ENCODE peak calls at places on chromosomes 4 and X, in four cellular contexts. P, H, U and I are unnamed samples.

GRCh38 chrX:135295238-135295943 is 13.9 kb upstream of the ETDC start:
- DNase-seq in P (no peak), U (no peak), H (peak), I (no peak)

GRCh38 chr4:7646384-7647061 is 211.8 kb upstream of the PSAPL1 start:
- DNase-seq in U (no peak), P (no peak), H (no peak), I (no peak)

GRCh38 chrX:144586756-144587155 is 660.5 kb upstream of the SPANXN1 start:
- DNase-seq in H (peak), P (no peak), U (no peak), I (no peak)

GRCh38 chr4:159003420-159004253 is 99.2 kb upstream of the RAPGEF2 start:
- DNase-seq in P (peak), U (no peak), H (no peak), I (peak)

GRCh38 chrX:140503714-140504351 is 1.0 kb downstream of the SOX3 start:
- DNase-seq in U (no peak), H (peak), P (no peak), I (no peak)

GRCh38 chr4:53905935-53906377 is 158.4 kb downstream of the CHIC2 start:
- DNase-seq in P (no peak), U (no peak), H (peak), I (peak)

GRCh38 chr4:111847256-111848108 is 297.8 kb upstream of the FAM241A start:
- DNase-seq in H (no peak), U (no peak), P (no peak), I (no peak)

GRCh38 chr4:99408346-99408745 is 26.8 kb downstream of the ADH7 start:
- DNase-seq in P (no peak), H (peak), U (no peak), I (no peak)

GRCh38 chr4:101787917-101788316 is 2.6 kb upstream of the BANK1 start:
- DNase-seq in U (no peak), H (no peak), P (no peak), I (no peak)

GRCh38 chr4:7822858-7823257 is 116.8 kb downstream of the AFAP1 start:
- DNase-seq in H (no peak), P (no peak), U (no peak), I (no peak)

GRCh38 chrX:47216393-47216925 is 2.0 kb upstream of the CDK16 start:
- DNase-seq in P (no peak), H (no peak), U (no peak), I (no peak)

GRCh38 chr4:73883306-73883705 is 14.1 kb downstream of the CXCL1 start:
- DNase-seq in P (no peak), U (no peak), H (peak), I (no peak)

GRCh38 chr4:151799417-151800030 is 38.7 kb upstream of the GATB start:
- DNase-seq in P (no peak), H (no peak), U (no peak), I (no peak)

GRCh38 chr4:24924309-24924781 is 11.5 kb upstream of the CCDC149 start:
- DNase-seq in U (no peak), H (peak), P (no peak), I (no peak)

GRCh38 chr4:13984996-13985780 is 357.7 kb upstream of the BOD1L1 start:
- DNase-seq in U (no peak), H (peak), P (no peak), I (no peak)

GRCh38 chr4:3530051-3530450 is 2.2 kb downstream of the LRPAP1 start:
- DNase-seq in H (no peak), P (no peak), U (no peak), I (no peak)

GRCh38 chr4:121073672-121074386 is 1.5 kb upstream of the NDNF start:
- DNase-seq in U (no peak), H (no peak), P (no peak), I (no peak)

GRCh38 chr4:181835348-181835747 is 407.9 kb upstream of the TENM3 start:
- DNase-seq in P (no peak), H (no peak), U (no peak), I (no peak)

GRCh38 chr4:41360911-41361830 is 104.4 kb downstream of the UCHL1 start:
- DNase-seq in H (no peak), P (peak), U (no peak), I (no peak)

GRCh38 chr4:78002260-78002659 is 54.9 kb upstream of the FRAS1 start:
- DNase-seq in U (no peak), P (no peak), H (no peak), I (no peak)

GRCh38 chr4:185830263-185830994 is 18.4 kb upstream of the SORBS2 start:
- DNase-seq in P (no peak), U (no peak), H (no peak), I (no peak)

GRCh38 chr4:170005472-170005871 is 20.7 kb downstream of the MFAP3L start:
- DNase-seq in H (no peak), P (peak), U (no peak), I (no peak)

GRCh38 chr4:37748546-37748945 is 62.4 kb upstream of the RELL1 start:
- DNase-seq in P (peak), H (no peak), U (no peak), I (no peak)

GRCh38 chrX:103012945-103013344 is 51.0 kb downstream of the BEX1 start:
- DNase-seq in U (no peak), P (no peak), H (no peak), I (no peak)

GRCh38 chrX:69136546-69137331 is 28.5 kb downstream of the PJA1 start:
- DNase-seq in U (no peak), H (peak), P (no peak), I (no peak)

GRCh38 chrX:65677954-65678469 is 10.6 kb downstream of the MSN start:
- DNase-seq in P (no peak), H (peak), U (peak), I (no peak)

GRCh38 chrX:3522016-3522690 is 175.7 kb upstream of the MXRA5 start:
- DNase-seq in P (no peak), H (peak), U (no peak), I (no peak)

GRCh38 chr4:112007361-112007760 is 137.9 kb upstream of the FAM241A start:
- DNase-seq in P (no peak), H (no peak), U (no peak), I (no peak)

GRCh38 chr4:67207941-67208441 is 337.3 kb downstream of the CENPC start:
- DNase-seq in U (no peak), H (no peak), P (no peak), I (no peak)

GRCh38 chr4:98720871-98721480 is 62.6 kb upstream of the TSPAN5 start:
- DNase-seq in P (no peak), U (no peak), H (no peak), I (no peak)

GRCh38 chrX:132592880-132593279 is 104.0 kb upstream of the MBNL3 start:
- DNase-seq in H (peak), U (no peak), P (peak), I (no peak)

GRCh38 chr4:145694929-145695328 is 15.0 kb downstream of the C4orf51 start:
- DNase-seq in U (no peak), H (no peak), P (no peak), I (peak)

GRCh38 chr4:8365353-8365752 is 75.2 kb downstream of the ACOX3 start:
- DNase-seq in H (no peak), P (no peak), U (no peak), I (no peak)

GRCh38 chrX:114611018-114611619 is 27.2 kb downstream of the HTR2C start:
- DNase-seq in H (peak), U (peak), P (peak), I (no peak)

GRCh38 chr4:145231906-145232700 is 51.7 kb upstream of the OTUD4 start:
- DNase-seq in P (no peak), U (peak), H (peak), I (no peak)

GRCh38 chr4:142194905-142195304 is 558.5 kb downstream of the IL15 start:
- DNase-seq in U (no peak), P (no peak), H (no peak), I (no peak)

GRCh38 chr4:143341186-143341755 is 4.6 kb downstream of the GAB1 start:
- DNase-seq in P (no peak), U (no peak), H (no peak), I (no peak)

GRCh38 chr4:155679343-155679742 is 12.7 kb downstream of the GUCY1A1 start:
- DNase-seq in P (no peak), H (peak), U (no peak), I (no peak)